ENCODE peak calls at places on chromosomes 16 and 17, in ten cellular contexts. Q, N, T, Z, K, C, D, E, B and L are unnamed samples.

GRCh38 chr17:27519550-27519949 is 63.3 kb downstream of the KSR1 start:
- DNase-seq in Z (no peak), K (no peak), D (no peak), E (no peak), T (no peak), Q (no peak), B (no peak), C (no peak), N (no peak), L (peak)

GRCh38 chr17:67372751-67373150 is 4.3 kb upstream of the PITPNC1 start:
- DNase-seq in E (no peak), C (no peak), K (no peak), Z (no peak), D (peak), B (no peak), T (no peak), N (no peak), Q (no peak), L (no peak)

GRCh38 chr17:73444021-73444420 is 132.2 kb upstream of the CDC42EP4 start:
- DNase-seq in D (no peak), T (no peak), Z (no peak), E (no peak), N (no peak), Q (no peak), B (no peak), C (no peak), K (no peak), L (no peak)

GRCh38 chr17:40510328-40510648 is 8.9 kb upstream of the TNS4 start:
- DNase-seq in N (no peak), E (no peak), D (peak), Q (no peak), K (peak), C (no peak), T (peak), Z (peak), B (no peak), L (no peak)

GRCh38 chr16:81873843-81874752 is 95.0 kb downstream of the PLCG2 start:
- DNase-seq in D (peak), K (peak), C (peak), E (peak), N (peak), T (peak), Q (peak), Z (peak), B (no peak), L (peak)

GRCh38 chr16:12245088-12245922 is 268.8 kb downstream of the SNX29 start:
- DNase-seq in T (no peak), Q (no peak), C (no peak), D (no peak), N (no peak), B (no peak), Z (no peak), E (no peak), K (no peak), L (no peak)

GRCh38 chr16:68737046-68737729 is at the start of gene CDH1:
- DNase-seq in B (no peak), C (peak), Q (peak), Z (peak), E (peak), K (no peak), D (peak), T (peak), N (peak), L (peak)

GRCh38 chr17:68849673-68850260 is 105.4 kb downstream of the ABCA8 start:
- DNase-seq in T (no peak), B (no peak), K (no peak), D (no peak), C (no peak), Z (no peak), Q (no peak), N (no peak), E (no peak), L (no peak)

GRCh38 chr16:89104930-89105571 is 11.4 kb downstream of the ACSF3 start:
- DNase-seq in Q (no peak), C (no peak), D (no peak), N (no peak), E (no peak), T (no peak), Z (no peak), B (no peak), K (no peak), L (peak)

DNA sequence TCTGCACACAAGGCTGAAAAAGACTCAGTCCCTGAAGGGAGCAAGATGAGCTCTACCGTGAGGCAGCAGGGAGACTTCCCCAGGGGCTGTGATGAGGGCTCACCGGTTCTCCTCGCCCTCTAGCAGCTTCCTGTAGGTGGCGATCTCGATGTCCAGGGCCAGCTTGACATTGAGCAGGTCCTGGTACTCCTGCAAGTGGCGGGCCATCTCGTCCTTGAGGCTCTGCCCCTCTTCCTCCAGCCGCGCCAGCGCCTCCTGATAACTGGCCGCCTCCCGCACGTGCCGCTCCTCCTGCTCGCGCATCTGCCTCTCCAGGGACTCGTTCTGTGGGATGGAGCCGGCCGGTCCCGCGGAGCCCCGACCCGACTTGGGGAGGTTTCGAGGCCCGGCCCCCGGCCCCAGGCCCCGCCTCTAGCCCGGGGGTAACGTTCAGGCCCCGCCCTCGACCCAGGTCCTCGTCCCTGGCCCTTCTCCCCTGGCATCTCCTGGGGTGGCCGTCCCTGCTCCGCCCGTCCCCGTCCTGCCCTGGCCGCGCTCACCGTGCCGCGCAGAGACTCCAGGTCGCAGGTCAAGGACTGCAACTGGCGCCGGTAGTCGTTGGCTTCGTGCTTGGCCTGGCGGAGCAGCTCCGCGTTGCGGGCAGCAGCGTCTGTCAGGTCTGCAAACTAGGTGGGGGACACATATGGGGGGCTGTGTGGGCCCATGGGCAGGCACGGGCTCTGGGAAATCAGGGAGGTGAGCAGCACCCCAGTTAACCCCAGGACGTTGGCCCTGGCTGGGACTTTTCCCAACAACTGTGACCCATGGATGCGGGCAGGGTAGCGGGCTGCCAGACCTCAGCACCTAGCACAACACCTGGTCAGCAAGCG is 3.9 kb downstream of the GFAP start:
- DNase-seq in B (no peak), Q (peak), E (peak), D (peak), C (peak), K (peak), T (peak), N (peak), Z (no peak), L (peak)
- TF ChIP-seq CTCF in B (peak), Q (peak), E (peak), D (peak), C (peak), K (peak), T (peak), N (no peak), Z (no peak), L (peak)

GRCh38 chr17:14781123-14781522 is 480.2 kb downstream of the HS3ST3B1 start:
- DNase-seq in N (no peak), T (no peak), Z (no peak), B (no peak), D (no peak), E (no peak), Q (no peak), C (no peak), K (no peak), L (no peak)

GRCh38 chr17:14790518-14790917 is 474.6 kb downstream of the PMP22 start:
- DNase-seq in B (no peak), K (no peak), E (no peak), Q (peak), D (no peak), T (no peak), Z (no peak), N (no peak), C (no peak), L (no peak)

GRCh38 chr17:14779236-14779635 is 478.4 kb downstream of the HS3ST3B1 start:
- DNase-seq in T (no peak), N (no peak), Q (no peak), D (peak), K (no peak), Z (no peak), C (no peak), E (no peak), B (peak), L (no peak)

GRCh38 chr17:14780116-14780515 is 479.2 kb downstream of the HS3ST3B1 start:
- DNase-seq in E (no peak), N (no peak), D (no peak), Q (no peak), C (peak), K (no peak), B (peak), T (no peak), Z (no peak), L (no peak)

GRCh38 chr17:14784997-14785696 is 480.0 kb downstream of the PMP22 start:
- DNase-seq in E (no peak), C (peak), K (no peak), N (peak), T (no peak), B (no peak), Z (no peak), Q (no peak), D (peak), L (no peak)
- TF ChIP-seq CTCF in E (peak), C (no peak), K (no peak), N (peak), T (no peak), B (no peak), Z (no peak), Q (no peak), D (peak), L (peak)

DNA sequence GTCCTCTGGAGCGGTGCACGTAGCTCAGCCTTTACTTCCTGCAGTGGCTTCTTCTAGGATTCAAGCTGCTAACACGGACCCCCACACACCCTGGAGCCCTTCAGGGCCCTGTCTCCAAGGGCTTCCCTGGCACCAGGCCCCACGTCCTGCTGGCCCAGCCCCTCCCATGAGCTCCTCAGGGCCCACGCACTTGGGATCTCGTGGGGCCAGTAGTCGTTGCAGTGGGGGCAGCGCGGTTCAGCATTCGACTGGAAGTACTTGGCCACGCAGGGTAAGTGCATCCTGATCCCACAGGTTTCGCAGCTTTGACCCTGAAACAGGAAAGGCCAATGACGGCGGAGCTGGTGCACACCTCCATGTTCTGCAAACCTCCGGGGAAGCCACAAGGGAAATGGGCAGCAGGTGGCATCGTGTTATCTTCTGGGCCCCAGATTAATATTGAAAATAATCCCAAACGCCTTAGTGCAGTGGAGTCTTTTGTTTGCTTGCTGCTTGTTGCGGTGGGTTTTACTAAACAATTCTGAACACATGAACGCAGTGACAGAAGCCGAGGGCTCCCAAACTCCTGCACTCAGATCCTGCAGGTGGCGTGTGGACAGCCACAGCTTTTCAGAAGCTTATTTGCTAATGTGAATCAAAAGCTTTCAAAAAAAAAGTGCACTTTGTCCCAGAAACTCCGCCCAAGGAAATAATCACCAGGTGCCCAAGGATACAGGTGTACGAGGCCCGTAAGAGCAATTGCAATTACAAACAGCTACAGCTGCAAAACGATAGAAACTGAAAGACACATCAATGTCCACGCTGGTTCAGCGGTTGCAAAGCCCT is 22.4 kb downstream of the KDM8 start:
- DNase-seq in E (no peak), Q (no peak), N (no peak), Z (no peak), B (no peak), T (peak), D (peak), K (no peak), C (no peak), L (no peak)
- TF ChIP-seq CTCF in E (no peak), Q (no peak), N (no peak), Z (no peak), B (no peak), T (peak), D (peak), K (no peak), C (no peak), L (no peak)

GRCh38 chr17:57638284-57638683 is 106.8 kb downstream of the CCDC182 start:
- DNase-seq in D (no peak), E (no peak), B (no peak), Q (no peak), C (no peak), T (no peak), Z (no peak), N (no peak), K (no peak), L (no peak)

GRCh38 chr17:57637668-57638010 is 107.5 kb downstream of the CCDC182 start:
- DNase-seq in N (no peak), Q (no peak), T (no peak), B (no peak), D (no peak), C (no peak), Z (no peak), K (no peak), E (no peak), L (no peak)

GRCh38 chr17:57636985-57637667 is 108.0 kb downstream of the CCDC182 start:
- DNase-seq in Z (no peak), N (no peak), T (no peak), K (no peak), B (no peak), E (no peak), C (no peak), D (peak), Q (no peak), L (no peak)

GRCh38 chr17:57640079-57640478 is 105.0 kb downstream of the CCDC182 start:
- DNase-seq in Z (no peak), N (no peak), C (no peak), T (no peak), D (no peak), E (no peak), Q (no peak), K (no peak), B (no peak), L (no peak)

DNA sequence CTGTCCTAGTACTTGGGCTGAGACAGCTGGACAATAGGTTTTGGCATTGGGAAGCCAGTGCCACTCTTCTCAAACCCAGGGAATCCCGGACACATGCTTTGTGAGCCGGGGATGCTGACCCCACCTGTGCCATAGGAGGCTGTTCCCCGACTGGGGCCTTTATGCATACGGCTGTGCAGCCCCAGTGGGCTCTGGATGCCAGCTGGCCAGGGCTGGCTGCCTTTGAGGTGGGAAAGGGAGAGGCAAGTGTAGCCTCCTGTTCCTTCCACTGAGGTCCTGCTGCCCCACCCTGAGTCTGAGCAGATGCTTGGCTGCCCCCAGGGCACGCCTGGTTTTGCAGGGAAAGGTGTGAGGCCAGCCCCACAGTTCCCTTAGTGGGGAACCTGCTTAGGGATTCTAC is 105.7 kb downstream of the CCDC182 start:
- DNase-seq in K (no peak), Z (no peak), C (no peak), B (no peak), D (no peak), T (no peak), Q (no peak), E (no peak), N (no peak), L (no peak)
- TF ChIP-seq CTCF in K (no peak), Z (no peak), C (no peak), B (no peak), D (no peak), T (no peak), Q (no peak), E (no peak), N (no peak), L (no peak)

DNA sequence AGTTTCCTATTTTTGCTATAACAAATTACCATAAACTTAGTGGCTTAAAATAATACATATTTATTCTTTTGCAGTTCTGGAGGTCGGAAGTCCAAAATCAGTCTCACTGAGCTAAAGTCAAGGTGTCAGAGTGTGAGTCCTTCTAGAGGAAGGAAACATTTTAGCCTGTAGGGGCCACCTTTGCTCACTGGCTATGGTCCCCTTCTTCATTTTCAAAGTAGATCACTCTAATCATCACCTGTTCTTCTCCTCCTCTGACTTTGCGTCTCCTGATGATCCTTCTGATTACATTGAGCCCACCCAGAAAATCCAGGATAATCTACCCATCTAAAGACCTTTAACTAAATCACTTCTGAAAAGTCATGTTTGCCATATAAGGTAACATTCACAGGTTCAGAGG is 534.4 kb upstream of the SALL1 start:
- DNase-seq in C (no peak), D (no peak), T (no peak), Q (no peak), E (no peak), K (no peak), N (no peak), B (no peak), Z (no peak), L (no peak)
- TF ChIP-seq CTCF in C (no peak), D (no peak), T (no peak), Q (no peak), E (no peak), K (no peak), N (no peak), B (no peak), Z (no peak), L (no peak)

GRCh38 chr16:73743665-73744496 is 552.7 kb upstream of the PSMD7 start:
- DNase-seq in C (peak), K (no peak), B (peak), D (no peak), N (no peak), E (no peak), T (no peak), Z (no peak), Q (no peak), L (no peak)
- TF ChIP-seq CTCF in C (peak), K (no peak), B (no peak), D (no peak), N (no peak), E (peak), T (no peak), Z (no peak), Q (no peak), L (no peak)

GRCh38 chr17:46842835-46843234 is 8.5 kb upstream of the WNT9B start:
- DNase-seq in Q (no peak), D (peak), B (no peak), C (no peak), Z (no peak), E (no peak), T (no peak), N (no peak), K (no peak), L (no peak)
- TF ChIP-seq CTCF in Q (peak), D (peak), B (no peak), C (peak), Z (no peak), E (peak), T (no peak), N (peak), K (peak), L (peak)

GRCh38 chr17:6387858-6388257 is 47.1 kb downstream of the AIPL1 start:
- DNase-seq in N (no peak), Q (no peak), Z (no peak), T (no peak), E (no peak), C (no peak), K (no peak), D (no peak), B (no peak), L (no peak)
- TF ChIP-seq CTCF in N (no peak), Q (no peak), Z (no peak), T (no peak), E (no peak), C (no peak), K (no peak), D (no peak), B (no peak), L (no peak)